ENCODE peak calls at places on chromosomes 16 and 17, in nine cellular contexts. G, M, K, W, H, R, P, C and U are unnamed samples.

GRCh38 chr17:61186996-61187395 is 212.6 kb upstream of the TBX2 start:
- DNase-seq in K (no peak), P (no peak), G (no peak), M (no peak), H (no peak), R (no peak), W (no peak), C (no peak), U (no peak)

GRCh38 chr17:72266099-72266852 is 145.5 kb downstream of the SOX9 start:
- DNase-seq in R (no peak), G (no peak), P (no peak), K (no peak), W (no peak), M (no peak), H (no peak), C (no peak), U (no peak)

GRCh38 chr17:8162997-8163977 is 539 bp upstream of the VAMP2 start:
- DNase-seq in C (peak), W (no peak), H (no peak), P (no peak), M (peak), K (no peak), R (no peak), G (peak), U (no peak)

GRCh38 chr17:336110-337021 is 16.2 kb downstream of the RPH3AL start:
- DNase-seq in C (no peak), M (peak), W (peak), G (peak), P (peak), K (no peak), H (no peak), R (no peak), U (no peak)

GRCh38 chr16:87317766-87318121 is 552 bp upstream of the C16orf95 start:
- DNase-seq in G (peak), K (peak), R (peak), M (peak), H (peak), C (peak), W (no peak), P (peak), U (no peak)

GRCh38 chr17:58085039-58085715 is 2.0 kb downstream of the DYNLL2 start:
- DNase-seq in P (no peak), R (no peak), C (peak), W (no peak), G (no peak), K (no peak), M (no peak), H (no peak), U (no peak)

GRCh38 chr16:63695347-63695746 is 1426.5 kb downstream of the CDH11 start:
- DNase-seq in H (no peak), G (no peak), R (no peak), C (no peak), P (no peak), M (no peak), W (no peak), K (no peak), U (no peak)

GRCh38 chr16:47965439-47965838 is 190.4 kb downstream of the ABCC12 start:
- DNase-seq in C (peak), H (peak), G (no peak), K (peak), P (no peak), R (peak), W (no peak), M (no peak), U (peak)

GRCh38 chr17:74715144-74715543 is 2.4 kb upstream of the CD300LF start:
- DNase-seq in W (no peak), G (no peak), H (no peak), M (no peak), P (no peak), C (no peak), K (peak), R (no peak), U (no peak)

GRCh38 chr16:14007460-14007859 is 63.7 kb upstream of the MRTFB start:
- DNase-seq in G (no peak), R (peak), M (no peak), W (no peak), K (peak), P (no peak), C (peak), H (peak), U (peak)

GRCh38 chr16:61934591-61934990 is 101.6 kb downstream of the CDH8 start:
- DNase-seq in R (no peak), G (no peak), H (no peak), W (no peak), C (no peak), K (no peak), P (no peak), M (no peak), U (no peak)

GRCh38 chr16:61937646-61938045 is 98.6 kb downstream of the CDH8 start:
- DNase-seq in H (no peak), K (no peak), P (no peak), M (no peak), G (no peak), C (no peak), W (no peak), R (no peak), U (no peak)

DNA sequence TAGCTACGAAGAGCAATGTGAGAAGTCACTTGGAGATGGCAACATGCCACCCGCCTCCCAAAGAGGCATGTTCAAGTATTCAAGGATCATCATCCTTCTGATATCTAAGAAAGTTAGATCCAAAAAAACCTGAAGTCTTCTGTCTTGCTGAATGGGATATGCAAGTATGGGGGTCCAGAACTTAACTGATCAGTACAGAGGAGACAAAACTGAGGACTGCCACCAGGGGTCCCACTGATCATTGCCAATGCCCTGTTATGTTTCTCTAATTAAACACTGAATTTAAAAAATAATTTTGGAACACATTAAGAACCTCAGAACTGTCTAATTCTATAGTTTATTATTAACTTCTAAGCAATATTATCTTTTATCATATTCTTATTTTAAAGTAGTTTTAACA is 99.7 kb downstream of the CDH8 start:
- DNase-seq in M (no peak), W (no peak), G (no peak), P (no peak), C (no peak), H (no peak), K (peak), R (no peak), U (peak)
- TF ChIP-seq CTCF in M (no peak), W (no peak), G (no peak), P (no peak), C (peak), H (no peak), K (peak), R (peak), U (peak)

GRCh38 chr16:27326738-27327585 is 13.2 kb downstream of the IL4R start:
- DNase-seq in G (peak), H (peak), R (peak), K (peak), C (peak), M (peak), P (peak), W (peak), U (peak)
- TF ChIP-seq CTCF in G (no peak), H (no peak), R (no peak), K (peak), C (no peak), M (no peak), P (no peak), W (no peak), U (peak)

DNA sequence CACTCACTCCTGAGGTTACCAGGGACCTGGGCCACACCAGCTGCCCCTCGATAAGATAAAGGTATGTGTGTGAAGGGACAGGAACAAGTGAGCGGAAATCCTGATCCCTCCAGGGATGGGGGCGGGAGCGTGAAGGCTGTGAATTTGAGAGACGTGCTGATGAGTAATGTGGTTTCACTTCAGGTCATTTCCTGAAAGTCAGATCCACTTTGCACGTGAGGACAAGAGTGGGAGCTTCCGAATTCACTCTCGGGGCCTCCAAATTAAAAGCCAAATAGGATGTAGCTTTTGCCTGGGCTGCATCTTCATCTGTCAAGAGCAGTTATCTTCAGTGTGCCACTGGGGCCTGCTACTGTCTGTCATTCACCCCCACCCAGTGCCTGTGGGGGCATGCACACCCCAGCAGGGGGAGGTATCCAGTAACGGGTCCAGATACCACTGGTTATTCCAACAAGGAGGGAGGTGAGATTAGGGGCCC is 87.4 kb upstream of the LHX1 start:
- DNase-seq in W (no peak), H (peak), M (no peak), C (peak), K (peak), P (no peak), R (peak), G (no peak), U (peak)
- TF ChIP-seq CTCF in W (no peak), H (no peak), M (no peak), C (peak), K (peak), P (no peak), R (no peak), G (no peak), U (no peak)

GRCh38 chr16:68306633-68307032 is 4.1 kb downstream of the SLC7A6OS start:
- DNase-seq in K (no peak), C (no peak), P (no peak), W (no peak), M (no peak), R (no peak), H (no peak), G (no peak), U (no peak)

GRCh38 chr16:68309798-68310197 is 948 bp downstream of the SLC7A6OS start:
- DNase-seq in P (no peak), H (no peak), K (no peak), R (no peak), W (no peak), M (no peak), G (no peak), C (no peak), U (no peak)

GRCh38 chr16:68311316-68311620 is 449 bp downstream of the PRMT7 start:
- DNase-seq in P (no peak), H (peak), C (no peak), W (no peak), G (no peak), K (peak), M (no peak), R (no peak), U (peak)

GRCh38 chr16:68313116-68313515 is 2.3 kb downstream of the PRMT7 start:
- DNase-seq in M (no peak), C (peak), G (no peak), R (no peak), H (peak), W (no peak), K (no peak), P (no peak), U (no peak)

GRCh38 chr16:68310441-68311315 is at the start of the genes PRMT7 and SLC7A6OS:
- DNase-seq in R (peak), P (peak), W (peak), C (peak), M (peak), G (peak), H (peak), K (peak), U (peak)
- TF ChIP-seq CTCF in R (peak), P (no peak), W (peak), C (no peak), M (no peak), G (peak), H (no peak), K (peak), U (no peak)

GRCh38 chr17:56630202-56630601 is 36.7 kb downstream of the NOG start:
- DNase-seq in R (no peak), P (no peak), H (no peak), K (no peak), M (no peak), W (no peak), C (no peak), G (no peak), U (no peak)
- TF ChIP-seq CTCF in R (no peak), P (no peak), H (no peak), K (no peak), M (no peak), W (no peak), C (no peak), G (no peak), U (no peak)

DNA sequence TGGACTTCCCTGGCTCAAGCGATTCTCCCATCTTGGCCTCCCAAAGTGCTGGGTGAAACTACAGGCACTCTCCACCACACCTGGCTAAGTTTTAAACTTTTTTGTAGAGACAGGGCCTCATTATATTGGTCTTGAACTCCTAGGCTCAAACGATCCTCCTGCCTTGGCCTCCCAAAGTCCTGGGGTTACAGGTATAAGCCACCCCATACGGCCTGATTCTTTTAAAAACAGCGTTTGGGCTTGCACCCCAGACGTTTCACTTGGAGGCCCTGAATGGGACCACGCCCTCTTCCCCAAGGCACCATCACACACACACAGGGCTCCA is 29.4 kb upstream of the GINS2 start:
- DNase-seq in R (no peak), C (no peak), K (no peak), P (no peak), W (no peak), M (no peak), H (no peak), G (no peak), U (no peak)
- TF ChIP-seq CTCF in R (no peak), C (no peak), K (no peak), P (no peak), W (peak), M (peak), H (no peak), G (no peak), U (no peak)

DNA sequence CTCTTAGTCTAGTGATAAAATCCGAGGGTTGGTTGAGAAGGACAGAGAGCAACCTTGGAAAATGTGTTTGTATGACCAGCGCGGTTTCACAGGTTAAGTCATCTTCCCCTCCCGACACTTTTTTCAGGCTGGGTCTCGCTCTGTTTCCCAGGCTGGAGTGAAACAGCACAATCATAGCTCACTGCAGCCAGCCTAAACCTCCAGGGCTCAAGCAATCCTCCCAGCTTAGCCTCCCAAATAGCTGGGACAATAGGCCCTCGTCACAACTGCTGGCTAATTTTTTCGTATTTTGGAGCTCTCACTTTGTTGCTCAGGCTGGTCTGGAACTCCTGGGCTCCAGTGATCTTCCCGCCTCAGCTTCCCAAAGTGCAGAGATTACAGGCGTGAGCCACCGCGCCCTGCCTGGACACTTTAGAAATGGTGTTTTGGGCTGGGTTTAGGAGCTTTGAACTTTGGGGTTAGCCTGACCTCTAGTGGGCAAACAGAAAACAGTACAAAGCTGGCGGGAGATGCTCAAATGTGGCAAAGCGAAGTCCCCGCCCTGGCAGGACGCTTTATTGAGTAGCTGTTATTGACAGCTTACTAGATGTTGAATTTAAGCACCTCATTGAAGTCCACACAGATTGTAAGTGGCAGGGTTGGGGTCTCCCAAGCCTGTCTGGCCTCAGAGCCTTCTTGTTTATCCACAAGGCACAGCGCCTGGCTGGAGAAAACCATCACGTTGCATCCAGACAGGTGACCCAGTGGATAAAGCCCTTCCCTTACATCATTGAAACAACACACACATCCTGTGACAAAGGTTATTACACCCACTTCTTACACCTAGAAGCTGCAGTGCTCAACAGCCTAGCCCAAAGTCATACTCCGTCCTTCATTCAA is 34.7 kb upstream of the RBBP6 start:
- DNase-seq in P (peak), W (peak), M (peak), R (peak), G (no peak), C (peak), K (peak), H (peak), U (peak)
- TF ChIP-seq CTCF in P (peak), W (peak), M (peak), R (peak), G (peak), C (peak), K (peak), H (peak), U (peak)